ENCODE peak calls at places on chromosome 10, in ten cellular contexts. M is thoracic aorta, B is spleen, L is tibial nerve, K is uterus, Q is HCT116, O is aorta, D is A549, A is GM23248, H is esophagus squamous epithelium. G is an unnamed sample.

GRCh38 chr10:77478248-77478963 is 159.2 kb downstream of the KCNMA1 start:
- DNase-seq in M (no peak), B (no peak), L (no peak), K (peak; percentile 36), Q (no peak), O (no peak), D (no peak), A (peak; percentile 92), H (no peak), G (peak; percentile 17)

GRCh38 chr10:13961096-13961495 is 369.6 kb downstream of the FRMD4A start:
- DNase-seq in M (no peak), B (no peak), L (no peak), K (no peak), Q (no peak), O (no peak), D (no peak), A (peak; percentile 96), H (no peak), G (peak; percentile 52)

GRCh38 chr10:5411941-5412276 is 448 bp upstream of the NET1 start:
- DNase-seq in M (no peak), B (no peak), L (no peak), K (no peak), Q (no peak), O (no peak), D (no peak), A (peak; percentile 71), H (no peak), G (no peak)

GRCh38 chr10:88467835-88468485 is 115.2 kb downstream of the RNLS start:
- DNase-seq in M (no peak), B (no peak), L (no peak), K (no peak), Q (no peak), O (no peak), D (no peak), A (peak; percentile 13), H (no peak), G (no peak)

GRCh38 chr10:48493083-48493871 is 111.6 kb downstream of the ARHGAP22 start:
- DNase-seq in M (no peak), B (peak; percentile 78), L (no peak), K (no peak), Q (no peak), O (peak; percentile 72), D (no peak), A (no peak), H (no peak), G (peak; percentile 27)

GRCh38 chr10:21814866-21815265 is 188.7 kb downstream of the DNAJC1 start:
- DNase-seq in M (no peak), B (no peak), L (no peak), K (no peak), Q (no peak), O (no peak), D (no peak), A (no peak), H (no peak), G (no peak)

GRCh38 chr10:129101232-129101980 is 365.6 kb upstream of the MGMT start:
- DNase-seq in M (no peak), B (no peak), L (no peak), K (no peak), Q (no peak), O (no peak), D (no peak), A (no peak), H (no peak), G (peak; percentile 23)

GRCh38 chr10:22365233-22365632 is 19.9 kb downstream of the SPAG6 start:
- DNase-seq in M (no peak), B (no peak), L (no peak), K (no peak), Q (no peak), O (no peak), D (no peak), A (no peak), H (no peak), G (no peak)

GRCh38 chr10:5556576-5556975 is 31.8 kb downstream of the CALML3 start:
- DNase-seq in M (no peak), B (peak; percentile 45), L (no peak), K (peak; percentile 12), Q (no peak), O (no peak), D (no peak), A (no peak), H (no peak), G (no peak)

DNA sequence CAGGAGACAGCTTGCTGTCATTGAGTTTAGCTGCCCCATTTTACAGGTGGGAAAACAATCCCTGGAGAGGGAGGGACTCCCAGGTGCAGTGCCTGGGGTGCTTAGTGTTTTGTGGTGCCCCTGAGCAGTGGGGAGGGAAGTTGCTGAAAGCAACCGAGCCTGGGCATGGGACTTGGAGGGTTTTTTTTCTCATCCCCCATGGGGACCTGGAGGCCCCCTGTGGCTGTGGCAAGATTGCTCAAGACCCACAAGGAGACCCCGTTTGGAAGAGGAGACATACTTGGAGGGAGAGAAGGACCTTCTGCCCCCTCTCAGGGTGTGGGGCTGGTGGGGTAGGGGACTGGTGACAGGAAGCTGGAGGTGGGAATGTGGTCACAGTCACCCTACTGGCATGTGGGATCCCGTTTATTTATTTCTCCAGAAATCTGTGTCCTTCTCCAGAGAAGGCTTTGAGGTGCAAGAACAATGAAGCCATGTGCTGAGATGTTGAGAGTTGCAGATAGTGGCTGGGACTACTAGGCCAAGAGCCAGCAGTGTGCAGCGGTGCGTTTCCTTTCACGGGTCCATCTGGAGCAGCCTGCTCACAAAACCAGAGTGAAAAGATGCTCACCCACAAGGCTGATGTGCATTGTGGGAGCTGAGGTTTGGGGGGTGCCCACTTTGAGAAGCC is 21.5 kb downstream of the ZMIZ1 start:
- DNase-seq in M (no peak), B (no peak), L (no peak), K (no peak), Q (no peak), O (no peak), D (no peak), A (no peak), H (no peak), G (no peak)
- H3K4me1 ChIP-seq in M (peaks cover 58% of the 10 kb centered on the region), B (peaks cover 100% of the 10 kb centered on the region), L (peaks cover 65% of the 10 kb centered on the region), K (peaks cover 34% of the 10 kb centered on the region), Q (peaks cover 5% of the 10 kb centered on the region), O (no peaks in the 10 kb centered on the region), D (peaks cover 99% of the 10 kb centered on the region), A (peaks cover 17% of the 10 kb centered on the region), H (peaks cover 100% of the 10 kb centered on the region), G (peaks cover 5% of the 10 kb centered on the region)

GRCh38 chr10:119342017-119342734 is 134.8 kb downstream of the GRK5 start:
- DNase-seq in M (no peak), B (peak; percentile 74), L (peak; percentile 55), K (peak; percentile 57), Q (no peak), O (peak; percentile 65), D (no peak), A (peak; percentile 52), H (no peak), G (peak; percentile 65)
- H3K4me1 ChIP-seq in M (peaks cover 37% of the 10 kb centered on the region), B (peaks cover 58% of the 10 kb centered on the region), L (no peaks in the 10 kb centered on the region), K (peaks cover 7% of the 10 kb centered on the region), Q (peaks cover 23% of the 10 kb centered on the region), O (no peaks in the 10 kb centered on the region), D (peaks cover 11% of the 10 kb centered on the region), A (peaks cover 15% of the 10 kb centered on the region), H (peaks cover 40% of the 10 kb centered on the region), G (peaks cover 38% of the 10 kb centered on the region)

DNA sequence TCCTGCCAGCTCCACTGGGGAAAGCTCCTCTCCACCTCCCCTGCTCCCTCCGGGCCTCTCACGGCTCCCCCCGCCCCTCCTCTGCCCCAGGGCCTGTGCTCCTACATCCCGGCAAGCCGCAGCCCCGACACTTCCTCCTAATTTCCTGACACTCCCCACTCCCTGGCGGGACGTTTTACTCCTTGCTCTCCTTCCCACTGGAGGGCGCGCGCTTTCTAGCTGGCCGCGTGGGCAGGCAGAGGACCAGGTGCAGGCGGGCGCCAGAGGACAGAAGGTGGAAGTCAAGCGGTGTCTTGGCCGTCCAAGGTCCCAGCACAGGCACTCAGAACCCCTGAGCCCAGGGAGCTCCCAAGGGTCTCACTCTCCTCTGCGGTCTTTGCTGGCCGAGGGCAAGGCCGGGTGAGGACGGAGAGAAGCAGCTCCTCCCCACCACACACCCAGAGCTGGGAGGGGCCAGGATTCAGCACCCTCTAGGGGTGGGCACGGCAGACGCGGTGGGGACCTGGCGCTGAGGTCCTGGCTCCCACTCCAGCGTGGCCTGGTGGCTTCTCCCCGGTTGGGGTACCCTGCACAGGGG is 19.1 kb downstream of the ADAM8 start:
- DNase-seq in M (no peak), B (peak; percentile 92), L (peak; percentile 63), K (peak; percentile 42), Q (no peak), O (peak; percentile 87), D (peak; percentile 78), A (peak; percentile 29), H (no peak), G (peak; percentile 50)
- H3K4me1 ChIP-seq in M (peaks cover 39% of the 10 kb centered on the region), B (peaks cover 59% of the 10 kb centered on the region), L (peaks cover 44% of the 10 kb centered on the region), K (peaks cover 5% of the 10 kb centered on the region), Q (peaks cover 50% of the 10 kb centered on the region), O (no peaks in the 10 kb centered on the region), D (peaks cover 41% of the 10 kb centered on the region), A (peaks cover 16% of the 10 kb centered on the region), H (peaks cover 54% of the 10 kb centered on the region), G (peaks cover 23% of the 10 kb centered on the region)

GRCh38 chr10:97686301-97686961 is 610 bp downstream of the AVPI1 start:
- DNase-seq in M (no peak), B (no peak), L (no peak), K (no peak), Q (no peak), O (peak; percentile 56), D (peak; percentile 54), A (peak; percentile 23), H (no peak), G (no peak)

GRCh38 chr10:97684866-97685394 is 2.1 kb downstream of the AVPI1 start:
- DNase-seq in M (no peak), B (no peak), L (no peak), K (no peak), Q (no peak), O (no peak), D (no peak), A (peak; percentile 53), H (no peak), G (no peak)

GRCh38 chr10:97685395-97685958 is 1.6 kb downstream of the AVPI1 start:
- DNase-seq in M (no peak), B (no peak), L (peak; percentile 34), K (no peak), Q (peak; percentile 31), O (peak; percentile 52), D (peak; percentile 79), A (peak; percentile 63), H (no peak), G (peak; percentile 97)

GRCh38 chr10:97682042-97682441 is 5.0 kb downstream of the AVPI1 start:
- DNase-seq in M (no peak), B (no peak), L (no peak), K (no peak), Q (no peak), O (no peak), D (no peak), A (no peak), H (no peak), G (no peak)

DNA sequence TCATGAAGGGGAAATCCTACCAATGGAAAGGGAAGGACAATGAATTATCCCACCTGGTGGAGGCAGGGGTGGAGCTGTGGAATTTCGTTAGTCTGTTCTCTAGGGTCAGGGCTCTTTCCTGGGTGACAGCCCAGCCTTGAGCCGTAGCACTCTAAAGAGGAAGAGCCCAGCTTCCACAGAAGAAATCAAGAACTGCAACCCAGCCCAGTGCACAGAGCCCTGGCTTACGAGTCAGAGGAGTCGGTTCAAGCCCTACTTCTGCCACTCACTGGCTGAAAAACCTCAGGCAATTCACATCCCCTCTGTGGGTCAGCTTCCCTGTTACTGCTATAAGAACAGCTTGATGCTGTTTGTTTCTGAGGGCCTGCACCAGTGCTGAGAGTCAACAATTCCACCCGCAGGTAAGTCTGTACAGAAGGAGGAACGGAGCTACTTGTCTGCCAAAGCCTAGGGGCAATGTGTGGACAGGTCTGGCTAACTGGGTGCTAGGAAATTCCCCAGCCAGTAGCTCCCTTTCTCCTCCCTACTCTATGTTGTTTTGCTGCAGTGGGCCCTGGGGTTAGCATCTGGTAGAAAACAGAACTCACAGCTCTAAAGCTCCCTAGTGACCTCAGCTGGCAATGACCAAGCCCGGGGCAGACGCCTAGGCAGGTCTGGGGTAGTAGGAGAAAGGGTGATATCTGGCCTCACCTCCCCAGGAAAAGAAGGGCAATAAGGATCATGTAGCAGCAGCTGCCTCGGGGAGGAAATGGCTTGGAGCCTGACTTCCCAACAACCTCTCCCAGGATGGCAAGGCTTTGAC is 3.3 kb downstream of the AVPI1 start:
- DNase-seq in M (no peak), B (no peak), L (peak; percentile 26), K (no peak), Q (no peak), O (peak; percentile 59), D (peak; percentile 40), A (peak; percentile 71), H (no peak), G (peak; percentile 79)
- H3K4me1 ChIP-seq in M (peaks cover 56% of the 10 kb centered on the region), B (peaks cover 62% of the 10 kb centered on the region), L (peaks cover 22% of the 10 kb centered on the region), K (peaks cover 15% of the 10 kb centered on the region), Q (peaks cover 50% of the 10 kb centered on the region), O (peaks cover 3% of the 10 kb centered on the region), D (peaks cover 49% of the 10 kb centered on the region), A (peaks cover 44% of the 10 kb centered on the region), H (peaks cover 64% of the 10 kb centered on the region), G (peaks cover 32% of the 10 kb centered on the region)